ENCODE peak calls at places on chromosome 4, in four cellular contexts. J is fibroblast of mammary gland, A is hypothalamus, T is IMR-90. E is an unnamed sample.

GRCh38 chr4:138097912-138098600 is 144.1 kb downstream of the SLC7A11 start:
- DNase-seq in J (no peak), T (no peak), A (no peak), E (no peak)

GRCh38 chr4:46254788-46255187 is 130.9 kb upstream of the GABRG1 start:
- DNase-seq in A (no peak), T (peak), J (peak), E (no peak)

GRCh38 chr4:110586137-110586850 is 36.6 kb downstream of the PITX2 start:
- DNase-seq in J (peak), T (peak), A (no peak), E (no peak)

GRCh38 chr4:6840062-6840976 is 57.8 kb downstream of the KIAA0232 start:
- DNase-seq in T (peak), J (peak), A (no peak), E (no peak)

GRCh38 chr4:10077492-10078335 is 38.9 kb downstream of the WDR1 start:
- DNase-seq in A (no peak), T (no peak), J (no peak), E (peak)

GRCh38 chr4:149897784-149898183 is 82.1 kb upstream of the IQCM start:
- DNase-seq in J (peak), A (no peak), T (peak), E (no peak)

GRCh38 chr4:41573458-41574129 is 35.6 kb downstream of the LIMCH1 start:
- DNase-seq in A (no peak), T (no peak), J (peak), E (no peak)

GRCh38 chr4:1293981-1294380 is 4.3 kb downstream of the MAEA start:
- DNase-seq in T (no peak), A (no peak), J (no peak), E (no peak)

GRCh38 chr4:173958445-173958844 is 325.0 kb downstream of the FBXO8 start:
- DNase-seq in J (peak), A (no peak), T (peak), E (no peak)

E was measured in CD8-positive, alpha-beta T cell.